ENCODE peak calls at places on chromosomes 5 and 9, in four cellular contexts. K is pancreas, X is adrenal gland, P is Peyer's patch. H is an unnamed sample. For H3K36me3, H3K27me3 and H3K9me3, the result is how much of the 10 kb centered on the place peaks cover.

GRCh38 chr5:147658293-147658932 is 124.1 kb downstream of the JAKMIP2 start:
- DNase-seq in P (no peak), X (no peak), K (no peak), H (no peak)

GRCh38 chr9:16030513-16031185 is 477.8 kb downstream of the CCDC171 start:
- DNase-seq in P (no peak), X (no peak), K (no peak), H (peak)

GRCh38 chr5:159951387-159951786 is 35.1 kb downstream of the ADRA1B start:
- DNase-seq in P (no peak), K (no peak), X (peak), H (peak)

GRCh38 chr9:111483419-111483861 is 743 bp downstream of the ECPAS start:
- DNase-seq in P (peak), K (peak), X (no peak), H (peak)

GRCh38 chr9:4964540-4964939 is 20.5 kb upstream of the JAK2 start:
- DNase-seq in K (no peak), P (no peak), X (no peak), H (no peak)

GRCh38 chr5:16152601-16153568 is 26.7 kb downstream of the MARCHF11 start:
- DNase-seq in K (no peak), X (no peak), P (no peak), H (no peak)

GRCh38 chr5:83628360-83628759 is 92.3 kb downstream of the HAPLN1 start:
- DNase-seq in X (no peak), K (no peak), P (no peak), H (no peak)

GRCh38 chr5:80592761-80593160 is 22.7 kb upstream of the ANKRD34B start:
- DNase-seq in X (no peak), P (no peak), K (no peak), H (no peak)

GRCh38 chr5:83564069-83564749 is 92.7 kb downstream of the VCAN start:
- DNase-seq in K (no peak), P (no peak), X (no peak), H (peak)

GRCh38 chr5:132012385-132013005 is 1.0 kb upstream of the ACSL6 start:
- DNase-seq in K (peak), P (peak), X (peak), H (peak)

GRCh38 chr9:136220017-136220729 is 15.2 kb upstream of the LHX3 start:
- DNase-seq in P (no peak), K (no peak), X (peak), H (peak)

GRCh38 chr5:180370861-180371641 is 17.9 kb upstream of the GFPT2 start:
- DNase-seq in K (no peak), X (no peak), P (no peak), H (peak)

GRCh38 chr5:167731951-167732350 is 559.5 kb upstream of the WWC1 start:
- DNase-seq in K (no peak), X (no peak), P (no peak), H (no peak)

GRCh38 chr5:80213467-80213866 is 42.4 kb downstream of the SERINC5 start:
- DNase-seq in X (no peak), K (no peak), P (no peak), H (no peak)

GRCh38 chr5:169013208-169013728 is 287.7 kb downstream of the SLIT3 start:
- DNase-seq in P (no peak), X (no peak), K (no peak), H (no peak)

GRCh38 chr9:127277099-127277498 is 12.5 kb downstream of the GARNL3 start:
- DNase-seq in X (no peak), P (no peak), K (no peak), H (no peak)

GRCh38 chr5:29169851-29170250 is 2023.6 kb upstream of the CDH6 start:
- DNase-seq in X (no peak), K (no peak), P (no peak), H (no peak)

GRCh38 chr9:8206720-8207119 is 407.1 kb upstream of the DMAC1 start:
- DNase-seq in X (no peak), P (no peak), K (no peak), H (no peak)

GRCh38 chr5:89901983-89902382 is 507.6 kb downstream of the CETN3 start:
- DNase-seq in K (no peak), P (no peak), X (no peak), H (no peak)

GRCh38 chr5:101505891-101506570 is 602.9 kb upstream of the ST8SIA4 start:
- DNase-seq in X (no peak), K (no peak), P (no peak), H (no peak)

GRCh38 chr5:92580814-92581213 is 1000.2 kb downstream of the NR2F1-AS1 start:
- DNase-seq in X (no peak), K (no peak), P (no peak), H (no peak)

GRCh38 chr5:132226516-132227234 is 978 bp downstream of the P4HA2 start:
- DNase-seq in X (peak), P (peak), K (peak), H (peak)

GRCh38 chr9:22073349-22073748 is 64.2 kb upstream of the CDKN2B start:
- DNase-seq in K (no peak), X (no peak), P (no peak), H (no peak)

GRCh38 chr5:27810458-27810857 is 772.1 kb upstream of the CDH9 start:
- DNase-seq in P (no peak), X (no peak), K (no peak), H (no peak)

GRCh38 chr5:78964889-78965288 is 20.2 kb downstream of the ARSB start:
- DNase-seq in X (no peak), P (no peak), K (no peak), H (peak)

GRCh38 chr5:77952811-77953210 is 176.7 kb upstream of the TBCA start:
- DNase-seq in X (no peak), K (no peak), P (no peak), H (no peak)

DNA sequence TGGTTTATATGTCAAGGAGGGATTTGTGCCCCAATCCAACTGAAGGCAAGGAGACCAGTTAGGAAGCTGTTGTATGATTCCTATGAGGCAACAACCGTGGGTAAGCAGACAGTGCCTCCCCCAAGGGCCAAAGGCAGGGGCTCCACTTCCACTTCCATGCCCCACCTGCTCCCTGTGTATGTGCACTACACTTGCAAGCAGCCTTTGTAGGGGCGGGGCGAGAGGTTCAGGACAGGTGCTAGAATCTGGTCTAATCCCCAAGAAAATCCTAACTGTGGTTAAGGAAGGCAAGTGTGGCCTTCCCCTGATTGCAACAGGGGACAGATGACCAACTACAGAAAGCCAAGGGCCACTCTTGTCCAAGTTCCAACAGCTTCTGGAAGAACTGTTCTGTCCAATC is 41.7 kb downstream of the B4GALT1 start:
- DNase-seq in K (no peak), P (no peak), X (no peak), H (peak)
- H3K36me3 ChIP-seq in K (under half), P (under half), X (under half), H (under half)

DNA sequence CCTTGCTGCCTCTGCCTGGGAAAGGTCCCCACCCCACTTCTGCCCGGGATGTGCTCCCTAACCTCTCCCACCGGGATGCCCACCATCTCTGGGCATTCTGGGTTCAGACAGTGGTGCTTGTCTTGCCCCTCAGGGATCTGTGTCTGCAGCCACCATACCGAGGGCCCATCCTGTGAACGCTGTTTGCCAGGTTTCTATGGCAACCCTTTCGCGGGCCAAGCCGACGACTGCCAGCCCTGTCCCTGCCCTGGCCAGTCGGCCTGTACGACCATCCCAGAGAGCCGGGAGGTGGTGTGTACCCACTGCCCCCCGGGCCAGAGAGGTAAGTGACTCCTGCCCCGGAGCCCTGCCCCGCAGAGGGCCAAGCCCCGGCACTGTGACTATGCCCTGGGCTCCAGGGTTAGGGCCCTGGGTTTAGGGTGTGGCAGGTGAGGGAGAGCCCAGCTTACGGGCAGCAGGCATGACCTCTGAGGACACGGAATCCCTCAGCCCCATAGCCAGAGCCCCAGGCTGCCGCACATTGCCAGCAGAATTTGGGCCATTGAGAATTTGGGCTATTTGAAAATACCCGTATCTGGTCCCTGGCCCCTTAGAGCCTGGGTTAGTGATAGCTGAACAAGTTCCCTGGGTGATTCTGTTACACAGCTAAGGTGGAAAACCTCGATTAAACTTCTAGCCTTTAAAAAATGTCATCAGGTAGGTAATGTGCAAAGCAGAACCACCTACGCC is 35.3 kb upstream of the AIF1L start:
- DNase-seq in K (no peak), P (no peak), X (no peak), H (no peak)
- H3K27me3 ChIP-seq in K (under half), P (under half), X (under half), H (under half)

GRCh38 chr5:141427783-141428426 is 2.4 kb upstream of the PCDHGA12 start:
- DNase-seq in X (no peak), P (no peak), K (no peak), H (no peak)
- H3K9me3 ChIP-seq in X (half or more), P (half or more), K (under half), H (under half)

GRCh38 chr5:173159256-173159655 is 14.9 kb downstream of the BNIP1 start:
- DNase-seq in P (no peak), X (no peak), K (no peak), H (no peak)

GRCh38 chr5:173153842-173154241 is 9.5 kb downstream of the BNIP1 start:
- DNase-seq in P (no peak), K (no peak), X (peak), H (no peak)

GRCh38 chr5:173158366-173158765 is 14.0 kb downstream of the BNIP1 start:
- DNase-seq in K (no peak), P (no peak), X (peak), H (no peak)

GRCh38 chr5:173152547-173152946 is 8.2 kb downstream of the BNIP1 start:
- DNase-seq in P (no peak), K (no peak), X (no peak), H (no peak)

GRCh38 chr5:173155912-173156311 is 11.6 kb downstream of the BNIP1 start:
- DNase-seq in X (peak), P (no peak), K (no peak), H (peak)
- H3K36me3 ChIP-seq in X (half or more), P (under half), K (under half), H (under half)

GRCh38 chr5:134594797-134595457 is 37.7 kb downstream of the SAR1B start:
- DNase-seq in X (no peak), K (no peak), P (no peak), H (no peak)

GRCh38 chr5:134595458-134595838 is 37.2 kb downstream of the SAR1B start:
- DNase-seq in K (no peak), X (no peak), P (no peak), H (no peak)

GRCh38 chr5:134604908-134605307 is 27.7 kb downstream of the SAR1B start:
- DNase-seq in X (no peak), K (no peak), P (no peak), H (no peak)

GRCh38 chr5:134603059-134603458 is 29.6 kb downstream of the SAR1B start:
- DNase-seq in X (no peak), P (no peak), K (no peak), H (no peak)

DNA sequence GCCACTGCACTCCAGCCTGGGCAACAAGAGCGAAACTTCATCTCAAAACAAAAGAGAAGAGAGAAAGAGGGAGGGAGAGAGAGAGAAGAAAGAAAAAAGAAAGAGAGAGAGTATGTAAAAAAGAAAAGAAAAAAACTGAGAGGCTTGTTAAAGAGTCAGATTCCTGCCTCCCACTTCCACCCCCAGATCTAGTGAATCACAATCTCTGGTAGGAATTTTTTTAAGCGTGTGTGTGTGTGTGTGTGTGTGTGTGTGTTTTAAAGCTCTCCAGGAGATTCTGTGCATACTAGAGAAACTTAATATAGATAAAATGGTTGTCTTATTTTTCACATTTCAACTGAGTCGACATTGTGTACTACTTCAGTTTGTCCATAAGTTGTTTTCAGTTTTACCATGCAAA is 32.0 kb downstream of the SAR1B start:
- DNase-seq in K (no peak), X (no peak), P (no peak), H (no peak)
- H3K27me3 ChIP-seq in K (under half), X (under half), P (under half), H (under half)

GRCh38 chr9:133275105-133276000 is at the start of gene ABO:
- DNase-seq in K (peak), X (peak), P (no peak), H (no peak)
- H3K9me3 ChIP-seq in K (under half), X (under half), P (under half), H (under half)